ENCODE peak calls at places on chromosome 21, in four cellular contexts. O is astrocyte of the spinal cord, A is NCI-H2107, C is foreskin fibroblast. E is an unnamed sample.

GRCh38 chr21:42236693-42237092 is 17.8 kb downstream of the ABCG1 start:
- DNase-seq in O (no peak), A (no peak), C (no peak), E (no peak)

GRCh38 chr21:21028275-21028814 is 30.1 kb downstream of the NCAM2 start:
- DNase-seq in O (no peak), A (no peak), C (peak), E (no peak)

GRCh38 chr21:46129846-46130651 is 25.3 kb downstream of the FTCD start:
- DNase-seq in O (no peak), A (no peak), C (no peak), E (no peak)

GRCh38 chr21:27802816-27803475 is 836.1 kb upstream of the ADAMTS5 start:
- DNase-seq in O (peak), A (no peak), C (peak), E (peak)

GRCh38 chr21:17435565-17436543 is 77.0 kb upstream of the CXADR start:
- DNase-seq in O (no peak), A (no peak), C (peak), E (no peak)

GRCh38 chr21:34648739-34649297 is 20.0 kb upstream of the CLIC6 start:
- DNase-seq in O (no peak), A (no peak), C (no peak), E (no peak)

GRCh38 chr21:43334214-43334958 is 92.5 kb downstream of the SIK1 start:
- DNase-seq in O (no peak), A (no peak), C (no peak), E (no peak)

GRCh38 chr21:22898061-22898460 is 1899.9 kb downstream of the NCAM2 start:
- DNase-seq in O (no peak), A (no peak), C (no peak), E (no peak)

GRCh38 chr21:18495553-18495952 is 92.0 kb upstream of the TMPRSS15 start:
- DNase-seq in O (no peak), A (no peak), C (no peak), E (no peak)

GRCh38 chr21:44628707-44629391 is 2.0 kb downstream of the KRTAP10-9 start:
- DNase-seq in O (no peak), A (no peak), C (no peak), E (no peak)

GRCh38 chr21:30478015-30478414 is 2.2 kb downstream of the KRTAP19-1 start:
- DNase-seq in O (no peak), A (no peak), C (no peak), E (no peak)

GRCh38 chr21:45029298-45029967 is 44.9 kb upstream of the ADARB1 start:
- DNase-seq in O (peak), A (peak), C (peak), E (no peak)

GRCh38 chr21:44844256-44844655 is 26.4 kb upstream of the SUMO3 start:
- DNase-seq in O (no peak), A (no peak), C (no peak), E (no peak)

GRCh38 chr21:21547368-21547953 is 549.3 kb downstream of the NCAM2 start:
- DNase-seq in O (peak), A (no peak), C (peak), E (no peak)

GRCh38 chr21:16563795-16564194 is 834.0 kb downstream of the USP25 start:
- DNase-seq in O (peak), A (no peak), C (peak), E (no peak)

GRCh38 chr21:15742694-15743093 is 12.9 kb downstream of the USP25 start:
- DNase-seq in O (no peak), A (no peak), C (no peak), E (no peak)

GRCh38 chr21:33401617-33401967 is 1.6 kb upstream of the IFNGR2 start:
- DNase-seq in O (no peak), A (no peak), C (peak), E (no peak)

GRCh38 chr21:29416268-29416667 is 117.5 kb downstream of the BACH1 start:
- DNase-seq in O (no peak), A (no peak), C (no peak), E (no peak)

GRCh38 chr21:28961927-28962326 is 30.8 kb downstream of the LTN1 start:
- DNase-seq in O (no peak), A (no peak), C (no peak), E (no peak)

E was measured in HCEC 1CT.